ENCODE peak calls at places on chromosomes 2 and 18, in five cellular contexts. J, O, Z, S and Y are unnamed samples.
A peak's percentile ranks its signal among the peaks of the same experiment; 100 is the strongest.

GRCh38 chr18:46917108-46917807 is at the start of the genes KATNAL2 and PIAS2:
- DNase-seq in S (peak; percentile 80), J (peak; percentile 87), Z (peak; percentile 90), O (peak; percentile 70), Y (peak; percentile 84)

GRCh38 chr2:48504647-48505327 is 25.2 kb upstream of the STON1 start:
- DNase-seq in Z (no peak), J (no peak), S (no peak), O (no peak), Y (no peak)

GRCh38 chr2:97900806-97901205 is 94.9 kb downstream of the TMEM131 start:
- DNase-seq in J (no peak), O (no peak), Z (no peak), S (no peak), Y (no peak)

GRCh38 chr2:181526014-181526413 is 68.8 kb downstream of the ITGA4 start:
- DNase-seq in O (no peak), S (no peak), J (no peak), Z (no peak), Y (no peak)

GRCh38 chr2:68663371-68664156 is 20.2 kb downstream of the PROKR1 start:
- DNase-seq in J (no peak), Z (no peak), O (no peak), S (no peak), Y (no peak)

GRCh38 chr18:46615720-46616119 is 41.3 kb downstream of the LOXHD1 start:
- DNase-seq in O (no peak), Z (no peak), J (no peak), S (no peak), Y (no peak)

GRCh38 chr2:203948733-203949132 is 12.2 kb downstream of the ICOS start:
- DNase-seq in J (no peak), S (no peak), O (no peak), Z (no peak), Y (no peak)

GRCh38 chr2:740446-741293 is 63.5 kb upstream of the TMEM18 start:
- DNase-seq in Z (peak; percentile 90), S (peak; percentile 80), O (peak; percentile 80), J (peak; percentile 99), Y (peak; percentile 91)

GRCh38 chr2:134014196-134014960 is 239.5 kb upstream of the MGAT5 start:
- DNase-seq in S (no peak), Z (no peak), O (no peak), J (no peak), Y (no peak)

GRCh38 chr2:98634406-98635092 is 26.2 kb downstream of the UNC50 start:
- DNase-seq in O (no peak), Z (no peak), S (no peak), J (peak; percentile 41), Y (peak; percentile 46)

GRCh38 chr2:120820263-120820884 is 84.7 kb downstream of the GLI2 start:
- DNase-seq in O (no peak), S (no peak), J (peak; percentile 60), Z (no peak), Y (peak; percentile 65)

GRCh38 chr18:34128436-34128835 is 96.3 kb downstream of the NOL4 start:
- DNase-seq in S (no peak), Z (no peak), O (no peak), J (no peak), Y (no peak)

GRCh38 chr2:70094978-70095832 is 7.9 kb downstream of the PCBP1 start:
- DNase-seq in S (no peak), O (peak; percentile 71), J (no peak), Z (no peak), Y (no peak)